ENCODE peak calls at places on chromosomes 11 and 22, in ten cellular contexts. T, P, N, K, X, I, S, Z, W and G are unnamed samples.

GRCh38 chr11:117822031-117822521 is 2.5 kb downstream of the FXYD2 start:
- DNase-seq in W (peak; percentile 63), S (peak; percentile 12), Z (peak; percentile 46), K (no peak), X (peak; percentile 49), N (peak; percentile 72), T (no peak), P (no peak), I (peak; percentile 84), G (peak; percentile 40)

GRCh38 chr22:45977003-45977395 is at the start of gene WNT7B:
- DNase-seq in P (no peak), I (no peak), Z (no peak), N (no peak), X (no peak), K (no peak), W (no peak), T (no peak), S (no peak), G (no peak)

GRCh38 chr11:63880031-63880841 is 36.7 kb downstream of the RCOR2 start:
- DNase-seq in S (no peak), Z (peak; percentile 65), W (no peak), N (no peak), T (no peak), P (no peak), X (no peak), K (peak; percentile 20), I (no peak), G (no peak)

GRCh38 chr11:68340784-68341556 is 28.6 kb downstream of the LRP5 start:
- DNase-seq in Z (no peak), W (no peak), K (no peak), P (no peak), S (no peak), I (no peak), X (no peak), N (no peak), T (no peak), G (no peak)

GRCh38 chr22:38942702-38943101 is 14.7 kb upstream of the APOBEC3A start:
- DNase-seq in Z (no peak), S (no peak), P (no peak), T (no peak), X (no peak), W (no peak), K (no peak), I (no peak), N (no peak), G (no peak)

GRCh38 chr11:34235189-34235588 is 122.6 kb downstream of the ABTB2 start:
- DNase-seq in X (no peak), W (no peak), S (no peak), N (no peak), T (no peak), K (no peak), Z (no peak), I (no peak), P (no peak), G (no peak)

GRCh38 chr11:1727088-1727690 is 23.2 kb downstream of the IFITM10 start:
- DNase-seq in N (no peak), X (no peak), T (no peak), I (peak; percentile 17), Z (no peak), K (no peak), W (no peak), P (no peak), S (no peak), G (no peak)

GRCh38 chr22:42180349-42180842 is 49.8 kb upstream of the CYP2D6 start:
- DNase-seq in T (no peak), W (no peak), N (no peak), P (peak; percentile 92), X (peak; percentile 58), I (no peak), S (no peak), K (no peak), Z (no peak), G (no peak)

GRCh38 chr11:135074397-135074998 is 662.5 kb upstream of the B3GAT1 start:
- DNase-seq in P (no peak), N (no peak), K (no peak), Z (peak; percentile 42), T (no peak), I (no peak), W (no peak), X (no peak), S (no peak), G (no peak)

GRCh38 chr11:35029979-35030378 is 109.0 kb upstream of the CD44 start:
- DNase-seq in S (no peak), X (no peak), N (no peak), I (no peak), K (no peak), P (no peak), Z (peak; percentile 72), W (no peak), T (no peak), G (no peak)

GRCh38 chr22:38706101-38706884 is 549 bp downstream of the GTPBP1 start:
- DNase-seq in S (peak; percentile 20), Z (peak; percentile 55), N (peak; percentile 44), P (no peak), X (no peak), W (peak; percentile 71), I (peak; percentile 88), T (no peak), K (peak; percentile 53), G (peak; percentile 42)

GRCh38 chr11:66973956-66974585 is 1.0 kb upstream of the C11orf86 start:
- DNase-seq in X (no peak), I (no peak), N (no peak), K (no peak), Z (peak; percentile 45), S (no peak), T (no peak), W (no peak), P (no peak), G (no peak)

GRCh38 chr11:70029115-70029830 is 48.8 kb upstream of the ANO1 start:
- DNase-seq in W (no peak), Z (no peak), I (no peak), P (no peak), N (no peak), S (no peak), T (no peak), K (no peak), X (no peak), G (no peak)

GRCh38 chr11:64971421-64972233 is at the start of gene MAJIN:
- DNase-seq in I (peak; percentile 95), P (no peak), W (peak; percentile 90), Z (peak; percentile 82), T (peak; percentile 72), N (peak; percentile 81), K (peak; percentile 29), S (no peak), X (peak; percentile 81), G (peak; percentile 83)

GRCh38 chr11:60447070-60447469 is 8.6 kb upstream of the MS4A1 start:
- DNase-seq in N (no peak), X (no peak), I (no peak), W (no peak), Z (no peak), S (no peak), K (no peak), P (no peak), T (no peak), G (no peak)

GRCh38 chr11:63212742-63213141 is 30.7 kb downstream of the SLC22A25 start:
- DNase-seq in P (no peak), W (peak; percentile 12), Z (peak; percentile 38), X (no peak), T (no peak), I (no peak), N (no peak), S (peak; percentile 22), K (no peak), G (no peak)

GRCh38 chr11:61962213-61963015 is 5.0 kb downstream of the FTH1 start:
- DNase-seq in Z (peak; percentile 68), I (peak; percentile 78), K (no peak), P (no peak), S (no peak), N (no peak), W (no peak), T (no peak), X (no peak), G (peak; percentile 11)

GRCh38 chr22:46280999-46281623 is 13.3 kb downstream of the TTC38 start:
- DNase-seq in Z (no peak), W (peak; percentile 42), S (peak; percentile 33), K (no peak), T (peak; percentile 41), P (no peak), N (no peak), X (peak; percentile 51), I (peak; percentile 74), G (no peak)

GRCh38 chr22:31151872-31152271 is 8.1 kb upstream of the RNF185 start:
- DNase-seq in Z (no peak), X (no peak), P (no peak), T (no peak), N (no peak), I (no peak), S (no peak), K (no peak), W (no peak), G (no peak)

GRCh38 chr11:86737752-86738151 is 62.6 kb upstream of the PRSS23 start:
- DNase-seq in S (no peak), T (no peak), P (no peak), K (no peak), Z (peak; percentile 50), X (no peak), W (no peak), N (no peak), I (no peak), G (no peak)

GRCh38 chr22:20574920-20575353 is 67.5 kb downstream of the MED15 start:
- DNase-seq in T (no peak), W (peak; percentile 67), I (no peak), S (no peak), Z (no peak), K (no peak), P (no peak), N (no peak), X (no peak), G (no peak)

GRCh38 chr11:91869751-91870150 is 354.9 kb upstream of the FAT3 start:
- DNase-seq in X (no peak), K (no peak), W (no peak), P (no peak), Z (no peak), I (no peak), N (no peak), S (no peak), T (no peak), G (no peak)

GRCh38 chr22:27124336-27125023 is 467.1 kb downstream of the MIAT start:
- DNase-seq in S (no peak), I (peak; percentile 82), N (no peak), K (no peak), T (no peak), Z (no peak), W (peak; percentile 24), P (no peak), X (no peak), G (no peak)

GRCh38 chr11:120599816-120600420 is 88.4 kb downstream of the GRIK4 start:
- DNase-seq in K (no peak), N (no peak), I (peak; percentile 51), S (no peak), P (no peak), T (no peak), W (no peak), Z (no peak), X (no peak), G (no peak)

GRCh38 chr11:93236741-93237675 is 39.2 kb upstream of the SLC36A4 start:
- DNase-seq in N (no peak), W (peak; percentile 59), P (no peak), Z (peak; percentile 73), I (no peak), X (no peak), K (no peak), T (no peak), S (peak; percentile 61), G (no peak)

GRCh38 chr11:66050581-66051231 is 1.5 kb upstream of the SF3B2 start:
- DNase-seq in K (no peak), Z (no peak), P (no peak), I (peak; percentile 44), S (no peak), T (no peak), W (no peak), N (no peak), X (no peak), G (no peak)

GRCh38 chr11:57279131-57279530 is 42.1 kb upstream of the APLNR start:
- DNase-seq in Z (peak; percentile 73), X (no peak), S (no peak), K (no peak), I (no peak), W (no peak), N (no peak), T (no peak), P (no peak), G (no peak)

GRCh38 chr11:69417211-69418085 is 64.0 kb upstream of the LINC01488 start:
- DNase-seq in S (no peak), T (no peak), P (no peak), K (no peak), N (no peak), Z (no peak), X (no peak), I (peak; percentile 79), W (no peak), G (no peak)